ENCODE peak calls at places on chromosome 19, in five cellular contexts. V, M, B, O and Y are unnamed samples.

GRCh38 chr19:495440-496332 is 600 bp upstream of the MADCAM1 start:
- DNase-seq in V (peak), O (no peak), M (no peak), B (peak), Y (no peak)

GRCh38 chr19:5257155-5258045 is 83.2 kb downstream of the PTPRS start:
- DNase-seq in M (no peak), O (no peak), V (no peak), B (no peak), Y (no peak)

GRCh38 chr19:43934985-43935708 is at the start of gene ZNF45:
- DNase-seq in B (peak), V (peak), O (peak), M (peak), Y (peak)

GRCh38 chr19:50242586-50242985 is 39.2 kb downstream of the MYH14 start:
- DNase-seq in V (no peak), M (no peak), O (no peak), B (no peak), Y (no peak)

GRCh38 chr19:2944775-2945574 is at the start of gene ZNF77:
- DNase-seq in M (peak), V (peak), O (peak), B (peak), Y (peak)

GRCh38 chr19:13133241-13133870 is 15.3 kb downstream of the NACC1 start:
- DNase-seq in M (no peak), O (no peak), B (peak), V (no peak), Y (no peak)

GRCh38 chr19:55493052-55493649 is 4.9 kb downstream of the SSC5D start:
- DNase-seq in O (no peak), M (no peak), V (peak), B (no peak), Y (no peak)

GRCh38 chr19:55486971-55487883 is 1.0 kb upstream of the SSC5D start:
- DNase-seq in B (peak), V (peak), O (peak), M (peak), Y (peak)

GRCh38 chr19:50817941-50818858 is 5.4 kb downstream of the KLK1 start:
- DNase-seq in B (peak), V (no peak), M (peak), O (no peak), Y (no peak)

GRCh38 chr19:5016781-5017180 is 47.9 kb downstream of the KDM4B start:
- DNase-seq in M (no peak), B (no peak), O (no peak), V (no peak), Y (no peak)

GRCh38 chr19:18122860-18123795 is 25.6 kb downstream of the MAST3 start:
- DNase-seq in B (no peak), O (no peak), V (no peak), M (no peak), Y (no peak)

GRCh38 chr19:3690551-3691371 is 9.5 kb downstream of the PIP5K1C start:
- DNase-seq in V (no peak), B (no peak), O (no peak), M (no peak), Y (no peak)

GRCh38 chr19:4089400-4089908 is 22.8 kb upstream of the ZBTB7A start:
- DNase-seq in O (no peak), M (peak), V (no peak), B (no peak), Y (no peak)

GRCh38 chr19:47255947-47256687 is at the start of gene CCDC9:
- DNase-seq in B (peak), V (peak), M (peak), O (peak), Y (peak)

GRCh38 chr19:18415177-18415867 is 3.9 kb upstream of the SSBP4 start:
- DNase-seq in M (peak), O (peak), B (peak), V (peak), Y (no peak)

GRCh38 chr19:49069026-49069425 is 3.5 kb downstream of the KCNA7 start:
- DNase-seq in V (no peak), M (no peak), O (no peak), B (no peak), Y (no peak)

GRCh38 chr19:46603195-46603637 is 2.1 kb downstream of the CALM3 start:
- DNase-seq in M (peak), O (no peak), B (peak), V (no peak), Y (no peak)

GRCh38 chr19:43229315-43229714 is 23.9 kb upstream of the PSG4 start:
- DNase-seq in B (no peak), O (no peak), V (peak), M (no peak), Y (no peak)

GRCh38 chr19:47369923-47370625 is 21.0 kb downstream of the DHX34 start:
- DNase-seq in M (no peak), O (no peak), B (peak), V (peak), Y (no peak)

GRCh38 chr19:2083174-2083854 is 12.8 kb downstream of the MOB3A start:
- DNase-seq in B (no peak), O (no peak), V (no peak), M (no peak), Y (no peak)

GRCh38 chr19:58182577-58182988 is 278 bp upstream of the ZNF274 start:
- DNase-seq in O (no peak), M (peak), V (no peak), B (no peak), Y (no peak)

GRCh38 chr19:344625-345319 is at the start of gene MIER2:
- DNase-seq in M (peak), V (peak), O (peak), B (peak), Y (no peak)

GRCh38 chr19:39405930-39406655 is 554 bp upstream of the ZFP36 start:
- DNase-seq in M (peak), V (no peak), O (peak), B (no peak), Y (no peak)

GRCh38 chr19:49512970-49513745 is 697 bp downstream of the FCGRT start:
- DNase-seq in V (no peak), B (peak), M (peak), O (no peak), Y (no peak)

GRCh38 chr19:41595258-41595889 is 19.4 kb downstream of the CEACAM21 start:
- DNase-seq in B (peak), M (peak), O (no peak), V (peak), Y (peak)

GRCh38 chr19:39520541-39521204 is 5.7 kb downstream of the SELENOV start:
- DNase-seq in M (no peak), V (no peak), B (no peak), O (no peak), Y (no peak)

GRCh38 chr19:44671400-44671799 is at the start of gene CEACAM19:
- DNase-seq in O (no peak), M (no peak), V (no peak), B (no peak), Y (no peak)

GRCh38 chr19:32168606-32169005 is 176.8 kb upstream of the ZNF507 start:
- DNase-seq in O (no peak), M (no peak), V (no peak), B (no peak), Y (no peak)

GRCh38 chr19:6736917-6737283 is 480 bp downstream of the GPR108 start:
- DNase-seq in O (no peak), V (no peak), B (no peak), M (no peak), Y (no peak)

GRCh38 chr19:590396-590745 is 690 bp downstream of the HCN2 start:
- DNase-seq in B (peak), O (no peak), V (peak), M (no peak), Y (no peak)

GRCh38 chr19:58364127-58364526 is 1.6 kb upstream of the ZNF497 start:
- DNase-seq in O (no peak), V (no peak), M (no peak), B (no peak), Y (no peak)

GRCh38 chr19:57830071-57830602 is at the start of gene ZNF587B:
- DNase-seq in O (peak), M (peak), V (peak), B (peak), Y (no peak)

GRCh38 chr19:43362179-43362578 is 8.7 kb downstream of the CD177 start:
- DNase-seq in B (no peak), V (peak), O (no peak), M (no peak), Y (no peak)

GRCh38 chr19:46413262-46414031 is at the start of gene CCDC8:
- DNase-seq in B (peak), O (peak), V (peak), M (peak), Y (no peak)

GRCh38 chr19:33055718-33056117 is 9.0 kb downstream of the RHPN2 start:
- DNase-seq in M (no peak), V (peak), B (no peak), O (no peak), Y (no peak)

GRCh38 chr19:21608571-21608970 is 103.2 kb downstream of the ZNF429 start:
- DNase-seq in M (peak), B (no peak), O (no peak), V (no peak), Y (no peak)

GRCh38 chr19:50922316-50922853 is 11.2 kb upstream of the KLK4 start:
- DNase-seq in O (peak), V (peak), B (peak), M (peak), Y (peak)

DNA sequence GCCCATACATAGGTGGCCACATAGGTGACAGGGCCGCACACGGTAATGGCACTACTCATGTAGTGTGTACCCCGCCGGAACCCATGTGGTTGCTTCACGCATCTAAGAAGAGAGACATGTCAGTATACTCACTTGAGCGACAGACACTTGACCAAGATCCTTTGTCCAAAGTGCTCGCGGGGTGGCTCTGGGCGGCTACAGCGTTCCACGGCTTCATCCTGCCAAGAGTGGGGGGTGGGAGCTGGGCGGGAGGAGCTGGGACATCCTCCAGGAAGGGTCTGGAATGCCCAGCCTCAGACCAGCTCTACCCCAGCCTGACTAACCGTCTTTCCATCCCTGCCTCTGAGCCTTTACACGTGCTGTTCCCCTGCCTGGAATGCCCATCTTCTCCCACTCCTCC is 8.5 kb downstream of the ANGPTL8 start:
- DNase-seq in O (no peak), V (no peak), B (peak), M (no peak), Y (no peak)
- H3K4me3 ChIP-seq in O (no peak), V (no peak), B (no peak), M (no peak), Y (no peak)

GRCh38 chr19:54168174-54168917 is 4.6 kb downstream of the TMC4 start:
- DNase-seq in B (peak), M (peak), V (peak), O (peak), Y (no peak)

GRCh38 chr19:54172413-54172763 is 572 bp downstream of the TMC4 start:
- DNase-seq in B (peak), O (no peak), V (no peak), M (peak), Y (no peak)

GRCh38 chr19:54169149-54169731 is 3.7 kb downstream of the TMC4 start:
- DNase-seq in M (no peak), V (no peak), O (no peak), B (no peak), Y (no peak)

GRCh38 chr19:54173951-54174817 is 1.2 kb upstream of the TMC4 start:
- DNase-seq in M (no peak), O (no peak), V (no peak), B (no peak), Y (no peak)

GRCh38 chr19:54172764-54173699 is at the start of gene TMC4:
- DNase-seq in V (no peak), O (no peak), M (peak), B (peak), Y (no peak)
- TF ChIP-seq CTCF in V (no peak), O (no peak), M (peak), B (peak), Y (peak)

DNA sequence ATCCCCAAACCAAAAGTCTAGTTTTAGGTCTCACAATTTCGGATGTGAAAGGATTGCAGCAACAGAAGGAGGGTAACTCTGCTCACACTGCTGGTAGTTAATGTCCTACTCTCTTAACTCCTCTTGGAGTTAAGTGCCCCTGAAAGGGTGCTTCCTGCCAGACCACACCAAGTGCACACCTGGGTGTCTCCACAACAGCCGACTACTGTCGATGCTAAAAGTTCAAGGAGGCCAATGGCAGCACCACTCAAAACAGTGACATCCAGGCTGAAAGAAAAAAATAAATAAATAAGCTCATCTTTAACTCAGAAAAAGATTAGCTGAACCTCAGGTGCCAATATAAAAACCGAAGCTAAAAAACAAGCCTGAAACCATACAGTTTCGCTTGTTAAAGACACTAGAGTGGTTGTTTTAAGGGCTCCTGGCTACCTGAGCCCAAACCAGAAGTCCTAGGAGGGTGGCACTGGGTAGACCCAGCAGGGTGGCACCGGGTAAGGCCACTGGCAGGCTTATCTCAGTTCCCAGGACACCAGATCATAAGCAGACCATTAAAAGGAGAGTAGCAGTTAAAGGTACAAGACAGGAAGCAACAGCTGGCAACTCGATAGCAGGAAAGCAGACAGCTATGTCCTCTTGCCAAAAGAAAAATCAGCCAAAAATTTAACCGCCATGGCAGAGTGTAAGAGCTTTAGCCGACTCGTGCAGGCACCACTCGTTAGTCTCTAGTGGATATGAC is 39.3 kb downstream of the BRD4 start:
- DNase-seq in B (no peak), M (no peak), O (no peak), V (no peak), Y (no peak)
- H3K4me3 ChIP-seq in B (no peak), M (no peak), O (no peak), V (no peak), Y (no peak)

GRCh38 chr19:35038623-35039512 is 2.7 kb upstream of the HPN start:
- DNase-seq in V (no peak), M (no peak), O (no peak), B (no peak), Y (no peak)
- TF ChIP-seq CTCF in V (no peak), M (no peak), O (no peak), B (no peak), Y (no peak)

DNA sequence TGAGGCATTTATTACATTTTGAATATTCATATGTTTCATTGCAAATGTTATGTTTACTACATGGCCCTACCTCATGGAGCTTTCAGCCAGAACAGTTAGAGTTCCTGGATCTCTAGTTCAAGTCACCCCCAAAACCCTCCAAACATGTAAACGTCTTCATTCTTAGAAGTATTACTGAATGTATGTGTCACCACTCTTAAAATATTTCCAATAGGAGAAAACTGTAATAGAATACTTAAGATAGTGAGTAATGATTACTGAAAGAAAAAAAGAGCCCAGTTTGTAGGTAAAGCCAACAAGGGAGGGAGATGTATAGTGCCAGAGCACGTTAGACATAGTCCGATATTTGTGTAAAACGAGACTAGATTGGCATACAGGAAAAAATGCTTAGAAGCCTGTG is 23.5 kb downstream of the URI1 start:
- DNase-seq in O (no peak), V (peak), B (no peak), M (no peak), Y (no peak)
- H3K4me3 ChIP-seq in O (no peak), V (no peak), B (no peak), M (no peak), Y (no peak)

GRCh38 chr19:52742516-52742915 is 7.7 kb upstream of the ZNF611 start:
- DNase-seq in B (no peak), M (no peak), O (no peak), V (no peak), Y (no peak)

GRCh38 chr19:52749780-52750179 is 14.9 kb upstream of the ZNF611 start:
- DNase-seq in O (no peak), V (no peak), M (no peak), B (no peak), Y (no peak)

DNA sequence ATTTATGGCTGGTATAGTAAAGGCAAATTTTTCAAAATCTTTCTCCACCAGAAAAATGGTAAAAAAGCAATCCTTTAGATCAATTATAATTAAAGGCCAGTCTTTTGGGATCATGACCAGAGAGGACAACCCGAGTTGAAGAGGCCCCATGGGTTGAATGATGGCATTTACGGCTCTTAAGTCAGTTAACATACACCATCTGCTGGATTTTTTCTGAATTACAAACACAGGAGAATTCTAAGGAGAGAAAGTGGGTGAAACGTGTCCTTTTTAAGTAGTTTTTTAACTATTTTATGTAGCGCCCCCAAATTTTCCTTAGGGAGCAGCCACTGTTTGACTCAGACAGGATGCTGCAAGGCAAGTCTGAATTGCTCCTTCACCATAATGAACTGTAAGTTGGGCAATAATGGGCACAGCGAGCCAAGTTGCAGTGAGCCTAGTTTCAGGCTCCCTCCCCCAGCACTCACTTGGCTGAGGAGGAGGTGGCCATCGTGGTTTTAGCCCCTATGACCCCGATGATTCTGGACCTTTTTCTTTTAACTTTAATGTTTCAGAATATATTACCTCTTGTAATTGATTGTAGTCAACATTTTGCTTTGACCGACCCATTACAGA is 13.6 kb upstream of the ZNF611 start:
- DNase-seq in O (peak), V (peak), M (no peak), B (peak), Y (no peak)
- TF ChIP-seq CTCF in O (peak), V (peak), M (no peak), B (peak), Y (peak)